ENCODE peak calls at places on chromosomes 2 and 18, in four cellular contexts. E is HepG2, B is K562, W is endothelial cell of umbilical vein. N is an unnamed sample.

GRCh38 chr18:41783879-41784278 is 171.2 kb upstream of the PIK3C3 start:
- DNase-seq in B (no peak), W (no peak), E (no peak), N (no peak)

GRCh38 chr2:105329197-105329554 is 359 bp downstream of the TGFBRAP1 start:
- DNase-seq in B (no peak), E (peak; percentile 22), W (no peak), N (no peak)

GRCh38 chr2:3168230-3168891 is 209.3 kb downstream of the EIPR1 start:
- DNase-seq in E (no peak), W (no peak), B (no peak), N (no peak)

GRCh38 chr18:67636597-67637385 is 120.3 kb upstream of the DSEL start:
- DNase-seq in B (no peak), E (no peak), W (no peak), N (no peak)

GRCh38 chr2:78077637-78078036 is 555.5 kb upstream of the LRRTM4 start:
- DNase-seq in B (no peak), E (no peak), W (no peak), N (no peak)

GRCh38 chr2:98771771-98772521 is 41.0 kb upstream of the MGAT4A start:
- DNase-seq in W (no peak), B (no peak), E (no peak), N (no peak)

GRCh38 chr18:35695384-35695783 is 113.8 kb downstream of the GALNT1 start:
- DNase-seq in W (no peak), B (no peak), E (no peak), N (no peak)

GRCh38 chr2:238518127-238518827 is 91.5 kb downstream of the ASB1 start:
- DNase-seq in B (no peak), E (peak; percentile 92), W (no peak), N (no peak)

GRCh38 chr2:70851704-70852103 is 16.1 kb upstream of the CD207 start:
- DNase-seq in B (no peak), E (no peak), W (no peak), N (no peak)

GRCh38 chr2:235836416-235837042 is 331.7 kb downstream of the GBX2 start:
- DNase-seq in W (no peak), E (no peak), B (no peak), N (no peak)

GRCh38 chr2:174059178-174059874 is 94.2 kb upstream of the SP3 start:
- DNase-seq in B (peak; percentile 63), W (peak; percentile 96), E (peak; percentile 27), N (no peak)

GRCh38 chr2:65075605-65076344 is 19.6 kb downstream of the CEP68 start:
- DNase-seq in E (peak; percentile 30), W (peak; percentile 35), B (peak; percentile 35), N (no peak)
- TF ChIP-seq JUN in E (no peak), W (no peak), B (no peak), N (no peak)

GRCh38 chr2:206231669-206232286 is 42.7 kb upstream of the ZDBF2 start:
- DNase-seq in E (no peak), W (no peak), B (no peak), N (no peak)

GRCh38 chr2:206229642-206230041 is 44.8 kb upstream of the ZDBF2 start:
- DNase-seq in E (no peak), B (no peak), W (no peak), N (no peak)

GRCh38 chr2:206225435-206226232 is 48.8 kb upstream of the ZDBF2 start:
- DNase-seq in E (no peak), W (no peak), B (no peak), N (no peak)

GRCh38 chr2:206232287-206233035 is 42.0 kb upstream of the ZDBF2 start:
- DNase-seq in E (no peak), B (no peak), W (no peak), N (no peak)

GRCh38 chr2:206230060-206230890 is 44.2 kb upstream of the ZDBF2 start:
- DNase-seq in B (no peak), W (no peak), E (no peak), N (no peak)
- TF ChIP-seq POLR2AphosphoS5 in B (no peak), W (no peak), E (no peak), N (no peak)

GRCh38 chr2:144921131-144921530 is 401.2 kb upstream of the ZEB2 start:
- DNase-seq in B (no peak), W (no peak), E (no peak), N (no peak)

GRCh38 chr2:144922519-144922918 is 402.6 kb upstream of the ZEB2 start:
- DNase-seq in E (no peak), B (no peak), W (no peak), N (no peak)

GRCh38 chr2:144927429-144927828 is 407.5 kb upstream of the ZEB2 start:
- DNase-seq in E (no peak), W (no peak), B (no peak), N (no peak)

GRCh38 chr2:144925886-144926285 is 406.0 kb upstream of the ZEB2 start:
- DNase-seq in W (no peak), E (no peak), B (no peak), N (no peak)

DNA sequence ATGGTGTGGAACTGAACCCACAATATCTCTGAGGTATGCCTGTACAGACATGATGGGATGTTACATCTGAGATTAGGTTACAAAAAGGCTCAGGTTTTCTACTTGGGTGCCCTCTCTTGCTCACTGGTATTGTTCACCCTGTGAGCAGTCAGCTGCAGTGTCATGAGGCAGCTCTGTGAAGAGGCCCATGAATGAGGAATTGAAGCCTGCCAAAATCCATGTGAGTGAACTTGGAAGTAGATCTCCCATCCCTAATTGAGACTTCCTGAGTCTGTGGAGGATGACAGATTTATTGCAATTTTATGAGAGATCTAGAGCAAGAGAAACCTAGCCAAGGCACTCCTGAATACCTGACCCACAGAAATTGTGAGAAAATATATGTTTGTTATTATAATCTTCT is 404.9 kb upstream of the ZEB2 start:
- DNase-seq in B (no peak), W (no peak), E (no peak), N (no peak)
- TF ChIP-seq JUN in B (no peak), W (no peak), E (no peak), N (no peak)

GRCh38 chr18:12777543-12777942 is 74.7 kb downstream of the PSMG2 start:
- DNase-seq in E (no peak), W (no peak), B (no peak), N (no peak)
- TF ChIP-seq POLR2AphosphoS5 in E (no peak), W (no peak), B (no peak), N (no peak)

GRCh38 chr2:60992985-60993392 is 24.5 kb upstream of the PEX13 start:
- DNase-seq in E (no peak), B (no peak), W (no peak), N (no peak)

GRCh38 chr2:60995376-60995775 is 22.1 kb upstream of the PEX13 start:
- DNase-seq in B (no peak), W (no peak), E (no peak), N (no peak)

GRCh38 chr2:60998628-60999545 is 18.6 kb upstream of the PEX13 start:
- DNase-seq in W (peak; percentile 70), E (peak; percentile 62), B (peak; percentile 29), N (no peak)
- TF ChIP-seq JUN in W (no peak), E (no peak), B (no peak), N (no peak)

DNA sequence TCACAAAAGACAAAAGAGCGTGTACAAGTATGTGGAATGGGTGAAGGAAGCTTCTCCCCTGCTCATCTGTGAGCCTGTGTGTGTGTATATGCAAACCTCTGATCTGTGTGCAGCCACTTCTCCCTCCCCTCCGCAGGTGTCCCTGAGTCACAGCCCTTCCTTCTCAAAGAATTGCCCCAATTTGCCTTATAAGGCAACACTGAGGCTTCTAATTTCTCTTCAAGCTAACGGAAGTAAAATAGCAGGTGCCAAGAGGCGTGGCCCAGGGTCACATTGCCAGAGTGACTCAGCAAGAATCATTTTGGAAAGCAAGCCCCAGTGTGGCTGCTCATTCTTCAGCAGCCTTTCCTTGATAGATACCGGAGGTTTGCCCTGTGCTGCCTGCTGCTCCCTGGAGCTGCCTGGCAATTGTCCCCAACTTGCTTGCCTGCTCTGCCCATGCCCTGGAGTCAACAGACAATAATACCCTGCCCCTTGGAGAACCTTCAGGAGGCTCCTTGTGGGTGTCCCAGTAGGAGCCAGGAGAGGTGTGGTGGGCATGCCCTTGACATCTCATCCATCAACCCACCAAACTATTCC is 37.3 kb upstream of the BMP10 start:
- DNase-seq in B (peak; percentile 42), W (peak; percentile 80), E (no peak), N (no peak)
- TF ChIP-seq POLR2AphosphoS5 in B (no peak), W (peak; percentile 73), E (no peak), N (no peak)

GRCh38 chr2:109353806-109354745 is 225.1 kb downstream of the SH3RF3 start:
- DNase-seq in W (no peak), E (no peak), B (no peak), N (no peak)
- TF ChIP-seq JUN in W (no peak), E (no peak), B (no peak), N (no peak)